ENCODE peak calls at places on chromosomes 16 and 17, in nine cellular contexts. One of them, this sample, is unnamed.

GRCh38 chr17:32875904-32876413 is 965 bp downstream of the MYO1D start:
- DNase-seq in T-helper 9 cell: no peak
- DNase-seq in iris pigment epithelial cell: peak
- DNase-seq in substantia nigra: no peak
- DNase-seq in gastrocnemius medialis: no peak
- DNase-seq in stimulated activated CD8-positive, alpha-beta memory T cell treated with anti-CD3 and anti-CD28 coated beads, Interleukin-2, amount 100 ng/mL, for 48 hours: no peak
- DNase-seq in stimulated activated CD4-positive, alpha-beta T cell treated with anti-CD3 and anti-CD28 coated beads, Interleukin-4, amount 100 ng/mL, for 24 hours: no peak
- DNase-seq in HS-27A: no peak
- DNase-seq in GOT3: no peak
- DNase-seq in this sample: no peak

GRCh38 chr17:15659663-15660062 is 24.4 kb downstream of the TRIM16 start:
- DNase-seq in T-helper 9 cell: no peak
- DNase-seq in iris pigment epithelial cell: no peak
- DNase-seq in substantia nigra: no peak
- DNase-seq in gastrocnemius medialis: no peak
- DNase-seq in stimulated activated CD8-positive, alpha-beta memory T cell treated with anti-CD3 and anti-CD28 coated beads, Interleukin-2, amount 100 ng/mL, for 48 hours: no peak
- DNase-seq in stimulated activated CD4-positive, alpha-beta T cell treated with anti-CD3 and anti-CD28 coated beads, Interleukin-4, amount 100 ng/mL, for 24 hours: no peak
- DNase-seq in HS-27A: no peak
- DNase-seq in GOT3: no peak
- DNase-seq in this sample: peak

GRCh38 chr16:82063456-82064082 is 28.5 kb downstream of the HSD17B2 start:
- DNase-seq in T-helper 9 cell: no peak
- DNase-seq in iris pigment epithelial cell: no peak
- DNase-seq in substantia nigra: no peak
- DNase-seq in gastrocnemius medialis: no peak
- DNase-seq in stimulated activated CD8-positive, alpha-beta memory T cell treated with anti-CD3 and anti-CD28 coated beads, Interleukin-2, amount 100 ng/mL, for 48 hours: no peak
- DNase-seq in stimulated activated CD4-positive, alpha-beta T cell treated with anti-CD3 and anti-CD28 coated beads, Interleukin-4, amount 100 ng/mL, for 24 hours: no peak
- DNase-seq in HS-27A: no peak
- DNase-seq in GOT3: no peak
- DNase-seq in this sample: no peak

GRCh38 chr17:45019177-45019711 is 32.2 kb downstream of the DCAKD start:
- DNase-seq in T-helper 9 cell: no peak
- DNase-seq in iris pigment epithelial cell: peak
- DNase-seq in substantia nigra: no peak
- DNase-seq in gastrocnemius medialis: peak
- DNase-seq in stimulated activated CD8-positive, alpha-beta memory T cell treated with anti-CD3 and anti-CD28 coated beads, Interleukin-2, amount 100 ng/mL, for 48 hours: peak
- DNase-seq in stimulated activated CD4-positive, alpha-beta T cell treated with anti-CD3 and anti-CD28 coated beads, Interleukin-4, amount 100 ng/mL, for 24 hours: peak
- DNase-seq in HS-27A: no peak
- DNase-seq in GOT3: no peak
- DNase-seq in this sample: peak

GRCh38 chr16:68273896-68274295 is 9.6 kb downstream of the SLC7A6 start:
- DNase-seq in T-helper 9 cell: no peak
- DNase-seq in iris pigment epithelial cell: no peak
- DNase-seq in substantia nigra: no peak
- DNase-seq in gastrocnemius medialis: no peak
- DNase-seq in stimulated activated CD8-positive, alpha-beta memory T cell treated with anti-CD3 and anti-CD28 coated beads, Interleukin-2, amount 100 ng/mL, for 48 hours: no peak
- DNase-seq in stimulated activated CD4-positive, alpha-beta T cell treated with anti-CD3 and anti-CD28 coated beads, Interleukin-4, amount 100 ng/mL, for 24 hours: no peak
- DNase-seq in HS-27A: no peak
- DNase-seq in GOT3: no peak
- DNase-seq in this sample: no peak

GRCh38 chr16:87635541-87636049 is 33.3 kb downstream of the JPH3 start:
- DNase-seq in T-helper 9 cell: peak
- DNase-seq in iris pigment epithelial cell: peak
- DNase-seq in substantia nigra: peak
- DNase-seq in gastrocnemius medialis: peak
- DNase-seq in stimulated activated CD8-positive, alpha-beta memory T cell treated with anti-CD3 and anti-CD28 coated beads, Interleukin-2, amount 100 ng/mL, for 48 hours: peak
- DNase-seq in stimulated activated CD4-positive, alpha-beta T cell treated with anti-CD3 and anti-CD28 coated beads, Interleukin-4, amount 100 ng/mL, for 24 hours: peak
- DNase-seq in HS-27A: no peak
- DNase-seq in GOT3: peak
- DNase-seq in this sample: peak

GRCh38 chr17:2549392-2550211 is 37.9 kb upstream of the METTL16 start:
- DNase-seq in T-helper 9 cell: no peak
- DNase-seq in iris pigment epithelial cell: no peak
- DNase-seq in substantia nigra: no peak
- DNase-seq in gastrocnemius medialis: no peak
- DNase-seq in stimulated activated CD8-positive, alpha-beta memory T cell treated with anti-CD3 and anti-CD28 coated beads, Interleukin-2, amount 100 ng/mL, for 48 hours: no peak
- DNase-seq in stimulated activated CD4-positive, alpha-beta T cell treated with anti-CD3 and anti-CD28 coated beads, Interleukin-4, amount 100 ng/mL, for 24 hours: no peak
- DNase-seq in HS-27A: no peak
- DNase-seq in GOT3: no peak
- DNase-seq in this sample: no peak

GRCh38 chr17:17206149-17206912 is at the start of gene PLD6:
- DNase-seq in T-helper 9 cell: peak
- DNase-seq in iris pigment epithelial cell: peak
- DNase-seq in substantia nigra: peak
- DNase-seq in gastrocnemius medialis: peak
- DNase-seq in stimulated activated CD8-positive, alpha-beta memory T cell treated with anti-CD3 and anti-CD28 coated beads, Interleukin-2, amount 100 ng/mL, for 48 hours: peak
- DNase-seq in stimulated activated CD4-positive, alpha-beta T cell treated with anti-CD3 and anti-CD28 coated beads, Interleukin-4, amount 100 ng/mL, for 24 hours: peak
- DNase-seq in HS-27A: peak
- DNase-seq in GOT3: peak
- DNase-seq in this sample: peak

GRCh38 chr16:51888021-51888420 is 658.9 kb downstream of the TOX3 start:
- DNase-seq in T-helper 9 cell: no peak
- DNase-seq in iris pigment epithelial cell: peak
- DNase-seq in substantia nigra: no peak
- DNase-seq in gastrocnemius medialis: no peak
- DNase-seq in stimulated activated CD8-positive, alpha-beta memory T cell treated with anti-CD3 and anti-CD28 coated beads, Interleukin-2, amount 100 ng/mL, for 48 hours: no peak
- DNase-seq in stimulated activated CD4-positive, alpha-beta T cell treated with anti-CD3 and anti-CD28 coated beads, Interleukin-4, amount 100 ng/mL, for 24 hours: no peak
- DNase-seq in HS-27A: no peak
- DNase-seq in GOT3: no peak
- DNase-seq in this sample: no peak

GRCh38 chr17:70187383-70187782 is 18.1 kb downstream of the KCNJ2 start:
- DNase-seq in T-helper 9 cell: no peak
- DNase-seq in iris pigment epithelial cell: peak
- DNase-seq in substantia nigra: no peak
- DNase-seq in gastrocnemius medialis: no peak
- DNase-seq in stimulated activated CD8-positive, alpha-beta memory T cell treated with anti-CD3 and anti-CD28 coated beads, Interleukin-2, amount 100 ng/mL, for 48 hours: no peak
- DNase-seq in stimulated activated CD4-positive, alpha-beta T cell treated with anti-CD3 and anti-CD28 coated beads, Interleukin-4, amount 100 ng/mL, for 24 hours: no peak
- DNase-seq in HS-27A: no peak
- DNase-seq in GOT3: no peak
- DNase-seq in this sample: no peak

GRCh38 chr17:81057079-81057730 is 22.3 kb downstream of the BAIAP2 start:
- DNase-seq in T-helper 9 cell: no peak
- DNase-seq in iris pigment epithelial cell: peak
- DNase-seq in substantia nigra: no peak
- DNase-seq in gastrocnemius medialis: peak
- DNase-seq in stimulated activated CD8-positive, alpha-beta memory T cell treated with anti-CD3 and anti-CD28 coated beads, Interleukin-2, amount 100 ng/mL, for 48 hours: no peak
- DNase-seq in stimulated activated CD4-positive, alpha-beta T cell treated with anti-CD3 and anti-CD28 coated beads, Interleukin-4, amount 100 ng/mL, for 24 hours: no peak
- DNase-seq in HS-27A: no peak
- DNase-seq in GOT3: no peak
- DNase-seq in this sample: peak

GRCh38 chr17:70081885-70082284 is 6.9 kb downstream of the KCNJ16 start:
- DNase-seq in T-helper 9 cell: no peak
- DNase-seq in iris pigment epithelial cell: no peak
- DNase-seq in substantia nigra: no peak
- DNase-seq in gastrocnemius medialis: no peak
- DNase-seq in stimulated activated CD8-positive, alpha-beta memory T cell treated with anti-CD3 and anti-CD28 coated beads, Interleukin-2, amount 100 ng/mL, for 48 hours: no peak
- DNase-seq in stimulated activated CD4-positive, alpha-beta T cell treated with anti-CD3 and anti-CD28 coated beads, Interleukin-4, amount 100 ng/mL, for 24 hours: no peak
- DNase-seq in HS-27A: no peak
- DNase-seq in GOT3: no peak
- DNase-seq in this sample: no peak

GRCh38 chr17:68297168-68297567 is 5.9 kb downstream of the ARSG start:
- DNase-seq in T-helper 9 cell: no peak
- DNase-seq in iris pigment epithelial cell: no peak
- DNase-seq in substantia nigra: no peak
- DNase-seq in gastrocnemius medialis: peak
- DNase-seq in stimulated activated CD8-positive, alpha-beta memory T cell treated with anti-CD3 and anti-CD28 coated beads, Interleukin-2, amount 100 ng/mL, for 48 hours: no peak
- DNase-seq in stimulated activated CD4-positive, alpha-beta T cell treated with anti-CD3 and anti-CD28 coated beads, Interleukin-4, amount 100 ng/mL, for 24 hours: no peak
- DNase-seq in HS-27A: no peak
- DNase-seq in GOT3: no peak
- DNase-seq in this sample: no peak

GRCh38 chr17:83198366-83199341 is 119.2 kb downstream of the METRNL start:
- DNase-seq in T-helper 9 cell: no peak
- DNase-seq in iris pigment epithelial cell: no peak
- DNase-seq in substantia nigra: no peak
- DNase-seq in gastrocnemius medialis: no peak
- DNase-seq in stimulated activated CD8-positive, alpha-beta memory T cell treated with anti-CD3 and anti-CD28 coated beads, Interleukin-2, amount 100 ng/mL, for 48 hours: no peak
- DNase-seq in stimulated activated CD4-positive, alpha-beta T cell treated with anti-CD3 and anti-CD28 coated beads, Interleukin-4, amount 100 ng/mL, for 24 hours: no peak
- DNase-seq in HS-27A: no peak
- DNase-seq in GOT3: no peak
- DNase-seq in this sample: no peak

GRCh38 chr16:19130385-19130784 is 16.6 kb downstream of the ITPRIPL2 start:
- DNase-seq in T-helper 9 cell: no peak
- DNase-seq in iris pigment epithelial cell: no peak
- DNase-seq in substantia nigra: no peak
- DNase-seq in gastrocnemius medialis: no peak
- DNase-seq in stimulated activated CD8-positive, alpha-beta memory T cell treated with anti-CD3 and anti-CD28 coated beads, Interleukin-2, amount 100 ng/mL, for 48 hours: no peak
- DNase-seq in stimulated activated CD4-positive, alpha-beta T cell treated with anti-CD3 and anti-CD28 coated beads, Interleukin-4, amount 100 ng/mL, for 24 hours: no peak
- DNase-seq in HS-27A: no peak
- DNase-seq in GOT3: no peak
- DNase-seq in this sample: no peak

GRCh38 chr16:30666681-30667080 is 8.4 kb downstream of the FBRS start:
- DNase-seq in T-helper 9 cell: no peak
- DNase-seq in iris pigment epithelial cell: peak
- DNase-seq in substantia nigra: no peak
- DNase-seq in gastrocnemius medialis: no peak
- DNase-seq in stimulated activated CD8-positive, alpha-beta memory T cell treated with anti-CD3 and anti-CD28 coated beads, Interleukin-2, amount 100 ng/mL, for 48 hours: no peak
- DNase-seq in stimulated activated CD4-positive, alpha-beta T cell treated with anti-CD3 and anti-CD28 coated beads, Interleukin-4, amount 100 ng/mL, for 24 hours: no peak
- DNase-seq in HS-27A: no peak
- DNase-seq in GOT3: no peak
- DNase-seq in this sample: no peak

GRCh38 chr16:86509759-86510464 is 415 bp upstream of the FOXF1 start:
- DNase-seq in T-helper 9 cell: no peak
- DNase-seq in iris pigment epithelial cell: peak
- DNase-seq in substantia nigra: no peak
- DNase-seq in gastrocnemius medialis: no peak
- DNase-seq in stimulated activated CD8-positive, alpha-beta memory T cell treated with anti-CD3 and anti-CD28 coated beads, Interleukin-2, amount 100 ng/mL, for 48 hours: no peak
- DNase-seq in stimulated activated CD4-positive, alpha-beta T cell treated with anti-CD3 and anti-CD28 coated beads, Interleukin-4, amount 100 ng/mL, for 24 hours: no peak
- DNase-seq in HS-27A: no peak
- DNase-seq in GOT3: peak
- DNase-seq in this sample: peak

GRCh38 chr16:68503334-68503733 is 35.8 kb upstream of the ZFP90 start:
- DNase-seq in T-helper 9 cell: no peak
- DNase-seq in iris pigment epithelial cell: peak
- DNase-seq in substantia nigra: no peak
- DNase-seq in gastrocnemius medialis: no peak
- DNase-seq in stimulated activated CD8-positive, alpha-beta memory T cell treated with anti-CD3 and anti-CD28 coated beads, Interleukin-2, amount 100 ng/mL, for 48 hours: no peak
- DNase-seq in stimulated activated CD4-positive, alpha-beta T cell treated with anti-CD3 and anti-CD28 coated beads, Interleukin-4, amount 100 ng/mL, for 24 hours: no peak
- DNase-seq in HS-27A: no peak
- DNase-seq in GOT3: no peak
- DNase-seq in this sample: no peak

GRCh38 chr17:78597923-78598545 is 20.8 kb upstream of the DNAH17 start:
- DNase-seq in T-helper 9 cell: no peak
- DNase-seq in iris pigment epithelial cell: peak
- DNase-seq in substantia nigra: no peak
- DNase-seq in gastrocnemius medialis: no peak
- DNase-seq in stimulated activated CD8-positive, alpha-beta memory T cell treated with anti-CD3 and anti-CD28 coated beads, Interleukin-2, amount 100 ng/mL, for 48 hours: no peak
- DNase-seq in stimulated activated CD4-positive, alpha-beta T cell treated with anti-CD3 and anti-CD28 coated beads, Interleukin-4, amount 100 ng/mL, for 24 hours: no peak
- DNase-seq in HS-27A: no peak
- DNase-seq in GOT3: no peak
- DNase-seq in this sample: no peak

GRCh38 chr16:1430759-1431496 is at the start of gene PERCC1:
- DNase-seq in T-helper 9 cell: no peak
- DNase-seq in iris pigment epithelial cell: no peak
- DNase-seq in substantia nigra: no peak
- DNase-seq in gastrocnemius medialis: no peak
- DNase-seq in stimulated activated CD8-positive, alpha-beta memory T cell treated with anti-CD3 and anti-CD28 coated beads, Interleukin-2, amount 100 ng/mL, for 48 hours: no peak
- DNase-seq in stimulated activated CD4-positive, alpha-beta T cell treated with anti-CD3 and anti-CD28 coated beads, Interleukin-4, amount 100 ng/mL, for 24 hours: no peak
- DNase-seq in HS-27A: no peak
- DNase-seq in GOT3: no peak
- DNase-seq in this sample: no peak

GRCh38 chr17:77325537-77325825 is 184.7 kb downstream of the SEC14L1 start:
- DNase-seq in T-helper 9 cell: no peak
- DNase-seq in iris pigment epithelial cell: no peak
- DNase-seq in substantia nigra: no peak
- DNase-seq in gastrocnemius medialis: no peak
- DNase-seq in stimulated activated CD8-positive, alpha-beta memory T cell treated with anti-CD3 and anti-CD28 coated beads, Interleukin-2, amount 100 ng/mL, for 48 hours: no peak
- DNase-seq in stimulated activated CD4-positive, alpha-beta T cell treated with anti-CD3 and anti-CD28 coated beads, Interleukin-4, amount 100 ng/mL, for 24 hours: no peak
- DNase-seq in HS-27A: no peak
- DNase-seq in GOT3: no peak
- DNase-seq in this sample: no peak

GRCh38 chr16:89199241-89200123 is 855 bp downstream of the SLC22A31 start:
- DNase-seq in T-helper 9 cell: no peak
- DNase-seq in iris pigment epithelial cell: no peak
- DNase-seq in substantia nigra: no peak
- DNase-seq in gastrocnemius medialis: no peak
- DNase-seq in stimulated activated CD8-positive, alpha-beta memory T cell treated with anti-CD3 and anti-CD28 coated beads, Interleukin-2, amount 100 ng/mL, for 48 hours: no peak
- DNase-seq in stimulated activated CD4-positive, alpha-beta T cell treated with anti-CD3 and anti-CD28 coated beads, Interleukin-4, amount 100 ng/mL, for 24 hours: no peak
- DNase-seq in HS-27A: no peak
- DNase-seq in GOT3: no peak
- DNase-seq in this sample: no peak

GRCh38 chr16:56601325-56601724 is 7.1 kb upstream of the MT2A start:
- DNase-seq in T-helper 9 cell: no peak
- DNase-seq in iris pigment epithelial cell: no peak
- DNase-seq in substantia nigra: no peak
- DNase-seq in gastrocnemius medialis: no peak
- DNase-seq in stimulated activated CD8-positive, alpha-beta memory T cell treated with anti-CD3 and anti-CD28 coated beads, Interleukin-2, amount 100 ng/mL, for 48 hours: no peak
- DNase-seq in stimulated activated CD4-positive, alpha-beta T cell treated with anti-CD3 and anti-CD28 coated beads, Interleukin-4, amount 100 ng/mL, for 24 hours: no peak
- DNase-seq in HS-27A: no peak
- DNase-seq in GOT3: no peak
- DNase-seq in this sample: no peak

GRCh38 chr17:38906429-38907172 is 18.8 kb upstream of the LASP1NB start:
- DNase-seq in T-helper 9 cell: no peak
- DNase-seq in iris pigment epithelial cell: no peak
- DNase-seq in substantia nigra: no peak
- DNase-seq in gastrocnemius medialis: no peak
- DNase-seq in stimulated activated CD8-positive, alpha-beta memory T cell treated with anti-CD3 and anti-CD28 coated beads, Interleukin-2, amount 100 ng/mL, for 48 hours: no peak
- DNase-seq in stimulated activated CD4-positive, alpha-beta T cell treated with anti-CD3 and anti-CD28 coated beads, Interleukin-4, amount 100 ng/mL, for 24 hours: no peak
- DNase-seq in HS-27A: no peak
- DNase-seq in GOT3: no peak
- DNase-seq in this sample: no peak

GRCh38 chr16:50547340-50547865 is 793 bp upstream of the NKD1 start:
- DNase-seq in T-helper 9 cell: peak
- DNase-seq in iris pigment epithelial cell: no peak
- DNase-seq in substantia nigra: peak
- DNase-seq in gastrocnemius medialis: no peak
- DNase-seq in stimulated activated CD8-positive, alpha-beta memory T cell treated with anti-CD3 and anti-CD28 coated beads, Interleukin-2, amount 100 ng/mL, for 48 hours: peak
- DNase-seq in stimulated activated CD4-positive, alpha-beta T cell treated with anti-CD3 and anti-CD28 coated beads, Interleukin-4, amount 100 ng/mL, for 24 hours: peak
- DNase-seq in HS-27A: no peak
- DNase-seq in GOT3: no peak
- DNase-seq in this sample: peak

GRCh38 chr16:9047689-9048301 is 43.6 kb upstream of the HAPSTR1 start:
- DNase-seq in T-helper 9 cell: no peak
- DNase-seq in iris pigment epithelial cell: peak
- DNase-seq in substantia nigra: peak
- DNase-seq in gastrocnemius medialis: peak
- DNase-seq in stimulated activated CD8-positive, alpha-beta memory T cell treated with anti-CD3 and anti-CD28 coated beads, Interleukin-2, amount 100 ng/mL, for 48 hours: no peak
- DNase-seq in stimulated activated CD4-positive, alpha-beta T cell treated with anti-CD3 and anti-CD28 coated beads, Interleukin-4, amount 100 ng/mL, for 24 hours: peak
- DNase-seq in HS-27A: peak
- DNase-seq in GOT3: peak
- DNase-seq in this sample: peak

GRCh38 chr17:63304704-63305261 is 141.3 kb downstream of the CYB561 start:
- DNase-seq in T-helper 9 cell: no peak
- DNase-seq in iris pigment epithelial cell: no peak
- DNase-seq in substantia nigra: no peak
- DNase-seq in gastrocnemius medialis: no peak
- DNase-seq in stimulated activated CD8-positive, alpha-beta memory T cell treated with anti-CD3 and anti-CD28 coated beads, Interleukin-2, amount 100 ng/mL, for 48 hours: no peak
- DNase-seq in stimulated activated CD4-positive, alpha-beta T cell treated with anti-CD3 and anti-CD28 coated beads, Interleukin-4, amount 100 ng/mL, for 24 hours: no peak
- DNase-seq in HS-27A: no peak
- DNase-seq in GOT3: no peak
- DNase-seq in this sample: no peak

GRCh38 chr16:29675811-29676643 is 3.0 kb upstream of the QPRT start:
- DNase-seq in T-helper 9 cell: no peak
- DNase-seq in iris pigment epithelial cell: peak
- DNase-seq in substantia nigra: no peak
- DNase-seq in gastrocnemius medialis: no peak
- DNase-seq in stimulated activated CD8-positive, alpha-beta memory T cell treated with anti-CD3 and anti-CD28 coated beads, Interleukin-2, amount 100 ng/mL, for 48 hours: no peak
- DNase-seq in stimulated activated CD4-positive, alpha-beta T cell treated with anti-CD3 and anti-CD28 coated beads, Interleukin-4, amount 100 ng/mL, for 24 hours: no peak
- DNase-seq in HS-27A: no peak
- DNase-seq in GOT3: no peak
- DNase-seq in this sample: no peak

GRCh38 chr16:56609463-56609921 is 1.1 kb downstream of the MT2A start:
- DNase-seq in T-helper 9 cell: peak
- DNase-seq in iris pigment epithelial cell: peak
- DNase-seq in substantia nigra: peak
- DNase-seq in gastrocnemius medialis: peak
- DNase-seq in stimulated activated CD8-positive, alpha-beta memory T cell treated with anti-CD3 and anti-CD28 coated beads, Interleukin-2, amount 100 ng/mL, for 48 hours: no peak
- DNase-seq in stimulated activated CD4-positive, alpha-beta T cell treated with anti-CD3 and anti-CD28 coated beads, Interleukin-4, amount 100 ng/mL, for 24 hours: peak
- DNase-seq in HS-27A: peak
- DNase-seq in GOT3: no peak
- DNase-seq in this sample: peak

GRCh38 chr17:39668141-39668924 is at the start of gene PNMT:
- DNase-seq in T-helper 9 cell: peak
- DNase-seq in iris pigment epithelial cell: peak
- DNase-seq in substantia nigra: peak
- DNase-seq in gastrocnemius medialis: peak
- DNase-seq in stimulated activated CD8-positive, alpha-beta memory T cell treated with anti-CD3 and anti-CD28 coated beads, Interleukin-2, amount 100 ng/mL, for 48 hours: peak
- DNase-seq in stimulated activated CD4-positive, alpha-beta T cell treated with anti-CD3 and anti-CD28 coated beads, Interleukin-4, amount 100 ng/mL, for 24 hours: peak
- DNase-seq in HS-27A: no peak
- DNase-seq in GOT3: no peak
- DNase-seq in this sample: peak

GRCh38 chr17:50863221-50863843 is 2.8 kb downstream of the TOB1 start:
- DNase-seq in T-helper 9 cell: no peak
- DNase-seq in iris pigment epithelial cell: peak
- DNase-seq in substantia nigra: peak
- DNase-seq in gastrocnemius medialis: peak
- DNase-seq in stimulated activated CD8-positive, alpha-beta memory T cell treated with anti-CD3 and anti-CD28 coated beads, Interleukin-2, amount 100 ng/mL, for 48 hours: no peak
- DNase-seq in stimulated activated CD4-positive, alpha-beta T cell treated with anti-CD3 and anti-CD28 coated beads, Interleukin-4, amount 100 ng/mL, for 24 hours: peak
- DNase-seq in HS-27A: no peak
- DNase-seq in GOT3: no peak
- DNase-seq in this sample: peak

This sample was measured in Calu3.